ENCODE peak calls at places on chromosomes 11 and 22, in five cellular contexts. One of them, this sample, is unnamed.

GRCh38 chr11:126053340-126054286 is 9.1 kb downstream of the CDON start:
- DNase-seq in H7: no peak
- DNase-seq in fibroblast of mammary gland: no peak
- DNase-seq in heart right ventricle: no peak
- DNase-seq in upper lobe of right lung: no peak
- DNase-seq in this sample: no peak

GRCh38 chr11:126345283-126345682 is 10.2 kb upstream of the ST3GAL4 start:
- DNase-seq in upper lobe of right lung: no peak
- DNase-seq in fibroblast of mammary gland: no peak
- DNase-seq in heart right ventricle: no peak
- DNase-seq in H7: no peak
- DNase-seq in this sample: no peak

GRCh38 chr22:23138584-23139469 is 3.0 kb downstream of the RSPH14 start:
- DNase-seq in fibroblast of mammary gland: no peak
- DNase-seq in upper lobe of right lung: no peak
- DNase-seq in H7: no peak
- DNase-seq in heart right ventricle: no peak
- DNase-seq in this sample: no peak

GRCh38 chr11:115642660-115643059 is 138.4 kb upstream of the CADM1 start:
- DNase-seq in upper lobe of right lung: no peak
- DNase-seq in H7: no peak
- DNase-seq in fibroblast of mammary gland: no peak
- DNase-seq in heart right ventricle: no peak
- DNase-seq in this sample: no peak

GRCh38 chr11:1825039-1825740 is 9.6 kb upstream of the SYT8 start:
- DNase-seq in H7: peak; percentile 99
- DNase-seq in heart right ventricle: no peak
- DNase-seq in upper lobe of right lung: peak; percentile 87
- DNase-seq in fibroblast of mammary gland: no peak
- DNase-seq in this sample: no peak

GRCh38 chr22:50470491-50470890 is 4.3 kb downstream of the SBF1 start:
- DNase-seq in fibroblast of mammary gland: no peak
- DNase-seq in H7: no peak
- DNase-seq in upper lobe of right lung: no peak
- DNase-seq in heart right ventricle: no peak
- DNase-seq in this sample: no peak

GRCh38 chr11:116498161-116498560 is 274.6 kb downstream of the BUD13 start:
- DNase-seq in H7: no peak
- DNase-seq in heart right ventricle: no peak
- DNase-seq in fibroblast of mammary gland: no peak
- DNase-seq in upper lobe of right lung: no peak
- DNase-seq in this sample: no peak

GRCh38 chr11:127624455-127624854 is 623.9 kb upstream of the KIRREL3 start:
- DNase-seq in upper lobe of right lung: no peak
- DNase-seq in heart right ventricle: peak; percentile 9
- DNase-seq in fibroblast of mammary gland: no peak
- DNase-seq in H7: no peak
- DNase-seq in this sample: no peak

GRCh38 chr11:34296412-34296811 is 61.4 kb downstream of the ABTB2 start:
- DNase-seq in fibroblast of mammary gland: no peak
- DNase-seq in heart right ventricle: no peak
- DNase-seq in upper lobe of right lung: no peak
- DNase-seq in H7: no peak
- DNase-seq in this sample: no peak

GRCh38 chr22:30864441-30865420 is 103.8 kb downstream of the MORC2 start:
- DNase-seq in H7: peak; percentile 42
- DNase-seq in fibroblast of mammary gland: no peak
- DNase-seq in upper lobe of right lung: peak; percentile 54
- DNase-seq in heart right ventricle: no peak
- DNase-seq in this sample: no peak

GRCh38 chr22:40215266-40215665 is 37.5 kb downstream of the TNRC6B start:
- DNase-seq in heart right ventricle: no peak
- DNase-seq in upper lobe of right lung: peak; percentile 71
- DNase-seq in H7: no peak
- DNase-seq in fibroblast of mammary gland: no peak
- DNase-seq in this sample: no peak

GRCh38 chr22:23306438-23306921 is 126.2 kb downstream of the BCR start:
- DNase-seq in fibroblast of mammary gland: peak; percentile 63
- DNase-seq in H7: no peak
- DNase-seq in upper lobe of right lung: peak; percentile 54
- DNase-seq in heart right ventricle: no peak
- DNase-seq in this sample: no peak

GRCh38 chr11:130047141-130047540 is 22.6 kb upstream of the APLP2 start:
- DNase-seq in upper lobe of right lung: no peak
- DNase-seq in fibroblast of mammary gland: no peak
- DNase-seq in H7: no peak
- DNase-seq in heart right ventricle: no peak
- DNase-seq in this sample: no peak

DNA sequence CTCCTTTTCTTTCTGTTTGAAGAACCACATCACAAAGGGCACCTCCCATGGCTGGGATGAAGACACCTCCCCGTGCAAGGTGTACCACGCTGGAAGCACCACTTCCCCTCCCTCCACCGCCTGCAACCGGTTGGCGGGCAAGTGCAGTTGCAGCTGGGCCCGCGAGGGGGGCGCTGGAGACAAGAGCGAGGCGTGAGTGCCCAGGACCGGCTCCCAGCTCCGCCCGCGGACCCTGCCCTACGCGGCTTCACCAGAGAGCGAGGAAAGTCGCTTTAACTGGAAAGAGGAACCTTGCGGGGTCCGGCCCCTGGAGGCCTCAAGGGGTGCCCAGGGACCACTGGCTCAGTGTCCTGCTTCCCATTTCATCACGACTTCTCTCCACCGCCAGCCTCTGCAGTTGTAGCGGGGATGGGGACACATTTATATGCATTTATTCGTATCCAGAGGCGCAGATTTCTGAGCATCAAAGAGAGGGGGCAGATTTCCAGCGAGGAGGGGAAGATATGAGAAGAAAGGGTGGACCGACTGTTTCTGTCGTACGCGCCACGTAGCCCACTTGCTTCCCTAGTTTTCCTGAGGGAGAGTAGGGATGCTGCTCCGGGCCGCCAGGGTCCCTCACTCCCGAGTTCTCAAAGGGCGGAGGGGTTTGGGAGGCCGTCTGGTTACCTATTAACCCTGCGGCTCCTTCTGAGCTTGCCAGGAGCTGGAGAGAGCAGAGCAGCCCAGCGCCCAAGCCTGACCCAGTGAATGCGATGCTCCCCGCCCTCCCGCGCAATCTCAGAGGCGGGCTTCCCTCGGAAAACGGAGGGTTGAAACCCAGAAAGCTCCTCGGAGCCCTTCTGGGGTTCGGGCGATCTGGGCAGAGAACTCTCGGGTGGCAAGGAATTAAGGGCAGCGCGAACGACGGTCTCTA is 3.5 kb downstream of the ESAM start:
- DNase-seq in fibroblast of mammary gland: peak; percentile 56
- DNase-seq in upper lobe of right lung: peak; percentile 93
- DNase-seq in heart right ventricle: peak; percentile 70
- DNase-seq in H7: peak; percentile 95
- DNase-seq in this sample: no peak
- H3K4me3 ChIP-seq in fibroblast of mammary gland: peak overlapping the region; percentile 37
- H3K4me3 ChIP-seq in upper lobe of right lung: peak overlapping the region; percentile 73
- H3K4me3 ChIP-seq in heart right ventricle: peak overlapping the region; percentile 31
- H3K4me3 ChIP-seq in H7: peak overlapping the region; percentile 26
- H3K4me3 ChIP-seq in this sample: peak overlapping the region; percentile 19

GRCh38 chr11:65539401-65540289 is 14.8 kb downstream of the SCYL1 start:
- DNase-seq in upper lobe of right lung: no peak
- DNase-seq in fibroblast of mammary gland: no peak
- DNase-seq in H7: peak; percentile 98
- DNase-seq in heart right ventricle: no peak
- DNase-seq in this sample: no peak

GRCh38 chr11:65538915-65539374 is 14.1 kb downstream of the SCYL1 start:
- DNase-seq in heart right ventricle: no peak
- DNase-seq in upper lobe of right lung: no peak
- DNase-seq in H7: peak; percentile 93
- DNase-seq in fibroblast of mammary gland: no peak
- DNase-seq in this sample: no peak

GRCh38 chr11:65542738-65543390 is 15.3 kb downstream of the LTBP3 start:
- DNase-seq in heart right ventricle: no peak
- DNase-seq in fibroblast of mammary gland: no peak
- DNase-seq in upper lobe of right lung: no peak
- DNase-seq in H7: no peak
- DNase-seq in this sample: no peak

GRCh38 chr11:65540290-65541092 is 15.6 kb downstream of the SCYL1 start:
- DNase-seq in heart right ventricle: peak; percentile 90
- DNase-seq in H7: peak; percentile 100
- DNase-seq in fibroblast of mammary gland: peak; percentile 81
- DNase-seq in upper lobe of right lung: peak; percentile 97
- DNase-seq in this sample: peak; percentile 92

GRCh38 chr11:65541093-65542010 is 16.5 kb downstream of the SCYL1 start:
- DNase-seq in upper lobe of right lung: no peak
- DNase-seq in heart right ventricle: no peak
- DNase-seq in fibroblast of mammary gland: no peak
- DNase-seq in H7: no peak
- DNase-seq in this sample: no peak
- H3K4me3 ChIP-seq in upper lobe of right lung: peak overlapping the region; percentile 55
- H3K4me3 ChIP-seq in heart right ventricle: no peak overlapping the region
- H3K4me3 ChIP-seq in fibroblast of mammary gland: peak overlapping the region; percentile 38
- H3K4me3 ChIP-seq in H7: peak overlapping the region; percentile 56
- H3K4me3 ChIP-seq in this sample: peak overlapping the region; percentile 58

GRCh38 chr22:24429411-24430365 is 2.3 kb downstream of the ADORA2A start:
- DNase-seq in heart right ventricle: peak; percentile 65
- DNase-seq in upper lobe of right lung: peak; percentile 69
- DNase-seq in H7: peak; percentile 79
- DNase-seq in fibroblast of mammary gland: no peak
- DNase-seq in this sample: no peak

GRCh38 chr22:24432059-24432853 is 4.9 kb downstream of the ADORA2A start:
- DNase-seq in heart right ventricle: peak; percentile 84
- DNase-seq in upper lobe of right lung: peak; percentile 75
- DNase-seq in fibroblast of mammary gland: peak; percentile 56
- DNase-seq in H7: no peak
- DNase-seq in this sample: peak; percentile 45

GRCh38 chr22:24431309-24432034 is 4.1 kb downstream of the ADORA2A start:
- DNase-seq in H7: no peak
- DNase-seq in heart right ventricle: no peak
- DNase-seq in fibroblast of mammary gland: no peak
- DNase-seq in upper lobe of right lung: peak; percentile 57
- DNase-seq in this sample: no peak

GRCh38 chr22:24428751-24429410 is 1.5 kb downstream of the ADORA2A start:
- DNase-seq in H7: no peak
- DNase-seq in upper lobe of right lung: no peak
- DNase-seq in fibroblast of mammary gland: no peak
- DNase-seq in heart right ventricle: no peak
- DNase-seq in this sample: no peak

GRCh38 chr22:24430431-24431308 is 3.3 kb downstream of the ADORA2A start:
- DNase-seq in upper lobe of right lung: peak; percentile 63
- DNase-seq in fibroblast of mammary gland: no peak
- DNase-seq in H7: no peak
- DNase-seq in heart right ventricle: no peak
- DNase-seq in this sample: no peak
- H3K4me3 ChIP-seq in upper lobe of right lung: no peak overlapping the region
- H3K4me3 ChIP-seq in fibroblast of mammary gland: no peak overlapping the region
- H3K4me3 ChIP-seq in H7: no peak overlapping the region
- H3K4me3 ChIP-seq in heart right ventricle: no peak overlapping the region
- H3K4me3 ChIP-seq in this sample: no peak overlapping the region

DNA sequence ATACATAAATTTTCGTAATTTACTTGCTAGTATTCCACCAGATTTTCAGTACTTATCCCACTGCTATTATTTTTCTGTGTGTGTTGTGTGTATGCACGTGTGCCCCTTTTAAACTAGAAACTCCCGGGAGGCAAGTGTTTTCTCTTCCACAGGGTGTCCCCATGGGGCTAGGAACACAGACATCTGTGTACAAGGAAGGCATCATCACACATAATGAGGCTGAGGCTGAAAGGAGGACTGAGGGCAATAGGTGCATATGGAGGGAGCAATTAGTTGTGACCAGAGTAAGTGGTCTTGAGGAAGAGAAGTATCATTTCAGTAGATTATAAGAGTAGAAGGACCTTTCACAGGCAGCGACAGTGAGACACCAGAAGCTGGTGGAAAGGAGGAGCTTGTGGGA is 2.1 kb upstream of the DPAGT1 start:
- DNase-seq in H7: no peak
- DNase-seq in fibroblast of mammary gland: no peak
- DNase-seq in upper lobe of right lung: no peak
- DNase-seq in heart right ventricle: no peak
- DNase-seq in this sample: no peak
- H3K4me3 ChIP-seq in H7: no peak overlapping the region
- H3K4me3 ChIP-seq in fibroblast of mammary gland: no peak overlapping the region
- H3K4me3 ChIP-seq in upper lobe of right lung: no peak overlapping the region
- H3K4me3 ChIP-seq in heart right ventricle: no peak overlapping the region
- H3K4me3 ChIP-seq in this sample: no peak overlapping the region

GRCh38 chr11:13434247-13435205 is 28.5 kb downstream of the BTBD10 start:
- DNase-seq in upper lobe of right lung: no peak
- DNase-seq in H7: peak; percentile 3
- DNase-seq in fibroblast of mammary gland: no peak
- DNase-seq in heart right ventricle: no peak
- DNase-seq in this sample: no peak

GRCh38 chr11:13445588-13445987 is 17.4 kb downstream of the BTBD10 start:
- DNase-seq in heart right ventricle: no peak
- DNase-seq in fibroblast of mammary gland: no peak
- DNase-seq in upper lobe of right lung: no peak
- DNase-seq in H7: no peak
- DNase-seq in this sample: no peak

GRCh38 chr11:13440100-13440855 is 22.7 kb downstream of the BTBD10 start:
- DNase-seq in fibroblast of mammary gland: peak; percentile 96
- DNase-seq in upper lobe of right lung: no peak
- DNase-seq in heart right ventricle: peak; percentile 17
- DNase-seq in H7: peak; percentile 18
- DNase-seq in this sample: no peak
- H3K4me3 ChIP-seq in fibroblast of mammary gland: peak overlapping the region; percentile 26
- H3K4me3 ChIP-seq in upper lobe of right lung: peak overlapping the region; percentile 23
- H3K4me3 ChIP-seq in heart right ventricle: no peak overlapping the region
- H3K4me3 ChIP-seq in H7: no peak overlapping the region
- H3K4me3 ChIP-seq in this sample: peak overlapping the region; percentile 23

GRCh38 chr11:121464352-121464946 is 11.7 kb upstream of the SORL1-AS1 start:
- DNase-seq in upper lobe of right lung: no peak
- DNase-seq in fibroblast of mammary gland: peak; percentile 92
- DNase-seq in heart right ventricle: peak; percentile 63
- DNase-seq in H7: no peak
- DNase-seq in this sample: no peak

GRCh38 chr11:121466063-121466794 is 13.5 kb upstream of the SORL1-AS1 start:
- DNase-seq in heart right ventricle: peak; percentile 85
- DNase-seq in upper lobe of right lung: peak; percentile 88
- DNase-seq in H7: peak; percentile 82
- DNase-seq in fibroblast of mammary gland: peak; percentile 94
- DNase-seq in this sample: peak; percentile 58

GRCh38 chr11:121467965-121468364 is 15.2 kb upstream of the SORL1-AS1 start:
- DNase-seq in fibroblast of mammary gland: no peak
- DNase-seq in H7: no peak
- DNase-seq in upper lobe of right lung: no peak
- DNase-seq in heart right ventricle: no peak
- DNase-seq in this sample: no peak

GRCh38 chr11:121463689-121464335 is 11.0 kb upstream of the SORL1-AS1 start:
- DNase-seq in fibroblast of mammary gland: no peak
- DNase-seq in H7: no peak
- DNase-seq in heart right ventricle: no peak
- DNase-seq in upper lobe of right lung: no peak
- DNase-seq in this sample: no peak

GRCh38 chr11:121465709-121466062 is 12.9 kb upstream of the SORL1-AS1 start:
- DNase-seq in H7: no peak
- DNase-seq in fibroblast of mammary gland: no peak
- DNase-seq in upper lobe of right lung: no peak
- DNase-seq in heart right ventricle: no peak
- DNase-seq in this sample: no peak
- H3K4me3 ChIP-seq in H7: no peak overlapping the region
- H3K4me3 ChIP-seq in fibroblast of mammary gland: no peak overlapping the region
- H3K4me3 ChIP-seq in upper lobe of right lung: no peak overlapping the region
- H3K4me3 ChIP-seq in heart right ventricle: no peak overlapping the region
- H3K4me3 ChIP-seq in this sample: no peak overlapping the region

This sample was measured in tibial nerve.